ENCODE peak calls at places on chromosomes 12 and 14, in ten cellular contexts. One of them, this sample, is unnamed.

GRCh38 chr14:103111297-103111981 is 11.8 kb upstream of the TNFAIP2 start:
- DNase-seq in CD8-positive, alpha-beta T cell: no peak
- DNase-seq in RWPE2: no peak
- DNase-seq in H9: no peak
- DNase-seq in naive thymus-derived CD4-positive, alpha-beta T cell: no peak
- DNase-seq in CD4-positive, CD25-positive, alpha-beta regulatory T cell: no peak
- DNase-seq in A549: no peak
- DNase-seq in cardiac muscle cell: no peak
- DNase-seq in uterus: no peak
- DNase-seq in kidney: no peak
- DNase-seq in this sample: no peak

GRCh38 chr12:69510176-69510827 is 40.1 kb downstream of the FRS2 start:
- DNase-seq in CD8-positive, alpha-beta T cell: no peak
- DNase-seq in RWPE2: no peak
- DNase-seq in H9: no peak
- DNase-seq in naive thymus-derived CD4-positive, alpha-beta T cell: no peak
- DNase-seq in CD4-positive, CD25-positive, alpha-beta regulatory T cell: no peak
- DNase-seq in A549: no peak
- DNase-seq in cardiac muscle cell: no peak
- DNase-seq in uterus: no peak
- DNase-seq in kidney: no peak
- DNase-seq in this sample: no peak

GRCh38 chr12:71142046-71142445 is 15.8 kb downstream of the TSPAN8 start:
- DNase-seq in CD8-positive, alpha-beta T cell: no peak
- DNase-seq in RWPE2: no peak
- DNase-seq in H9: no peak
- DNase-seq in naive thymus-derived CD4-positive, alpha-beta T cell: no peak
- DNase-seq in CD4-positive, CD25-positive, alpha-beta regulatory T cell: no peak
- DNase-seq in A549: no peak
- DNase-seq in cardiac muscle cell: no peak
- DNase-seq in uterus: no peak
- DNase-seq in kidney: no peak
- DNase-seq in this sample: no peak

GRCh38 chr12:105331805-105332251 is 1.3 kb downstream of the C12orf75 start:
- DNase-seq in CD8-positive, alpha-beta T cell: no peak
- DNase-seq in RWPE2: no peak
- DNase-seq in H9: peak
- DNase-seq in naive thymus-derived CD4-positive, alpha-beta T cell: peak
- DNase-seq in CD4-positive, CD25-positive, alpha-beta regulatory T cell: peak
- DNase-seq in A549: no peak
- DNase-seq in cardiac muscle cell: no peak
- DNase-seq in uterus: no peak
- DNase-seq in kidney: no peak
- DNase-seq in this sample: no peak

GRCh38 chr12:117028254-117028653 is 71.0 kb downstream of the TESC start:
- DNase-seq in CD8-positive, alpha-beta T cell: no peak
- DNase-seq in RWPE2: no peak
- DNase-seq in H9: peak
- DNase-seq in naive thymus-derived CD4-positive, alpha-beta T cell: no peak
- DNase-seq in CD4-positive, CD25-positive, alpha-beta regulatory T cell: no peak
- DNase-seq in A549: no peak
- DNase-seq in cardiac muscle cell: no peak
- DNase-seq in uterus: no peak
- DNase-seq in kidney: peak
- DNase-seq in this sample: no peak

GRCh38 chr12:128387811-128388422 is 120.9 kb downstream of the TMEM132C start:
- DNase-seq in CD8-positive, alpha-beta T cell: no peak
- DNase-seq in RWPE2: no peak
- DNase-seq in H9: peak
- DNase-seq in naive thymus-derived CD4-positive, alpha-beta T cell: no peak
- DNase-seq in CD4-positive, CD25-positive, alpha-beta regulatory T cell: peak
- DNase-seq in A549: peak
- DNase-seq in cardiac muscle cell: peak
- DNase-seq in uterus: peak
- DNase-seq in kidney: no peak
- DNase-seq in this sample: peak

GRCh38 chr14:66698503-66698902 is 190.6 kb downstream of the GPHN start:
- DNase-seq in CD8-positive, alpha-beta T cell: no peak
- DNase-seq in RWPE2: no peak
- DNase-seq in H9: no peak
- DNase-seq in naive thymus-derived CD4-positive, alpha-beta T cell: no peak
- DNase-seq in CD4-positive, CD25-positive, alpha-beta regulatory T cell: no peak
- DNase-seq in A549: no peak
- DNase-seq in cardiac muscle cell: no peak
- DNase-seq in uterus: no peak
- DNase-seq in kidney: no peak
- DNase-seq in this sample: no peak

GRCh38 chr12:6461401-6462233 is 8.9 kb downstream of the VAMP1 start:
- DNase-seq in CD8-positive, alpha-beta T cell: peak
- DNase-seq in RWPE2: no peak
- DNase-seq in H9: no peak
- DNase-seq in naive thymus-derived CD4-positive, alpha-beta T cell: peak
- DNase-seq in CD4-positive, CD25-positive, alpha-beta regulatory T cell: peak
- DNase-seq in A549: no peak
- DNase-seq in cardiac muscle cell: no peak
- DNase-seq in uterus: no peak
- DNase-seq in kidney: no peak
- DNase-seq in this sample: peak

DNA sequence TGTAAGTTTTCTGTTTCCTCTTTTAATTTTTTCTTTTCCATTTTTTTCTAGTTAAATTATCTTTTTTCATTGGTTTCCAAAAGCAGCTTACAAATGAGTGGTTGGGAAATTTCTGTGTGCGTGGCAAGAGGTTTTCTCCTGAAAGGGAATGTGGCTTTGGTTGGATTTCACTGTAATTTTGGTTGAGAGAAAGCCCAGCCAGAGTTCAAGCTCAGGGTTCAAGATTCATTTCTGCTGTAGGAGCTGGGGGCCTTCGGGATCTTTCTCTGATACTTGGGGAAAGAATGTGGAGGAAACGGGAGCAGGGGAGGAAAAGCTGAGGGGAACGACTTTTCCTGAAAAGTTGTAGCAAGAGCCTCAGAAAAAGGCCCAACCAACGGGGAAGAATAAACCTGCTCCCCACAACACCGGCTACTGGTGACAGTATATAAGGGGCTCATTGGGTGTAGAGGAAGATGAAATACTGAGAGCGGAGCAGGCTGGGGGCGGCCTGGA is 1.8 kb downstream of the HOXC10 start:
- DNase-seq in CD8-positive, alpha-beta T cell: no peak
- DNase-seq in RWPE2: no peak
- DNase-seq in H9: no peak
- DNase-seq in naive thymus-derived CD4-positive, alpha-beta T cell: no peak
- DNase-seq in CD4-positive, CD25-positive, alpha-beta regulatory T cell: no peak
- DNase-seq in A549: no peak
- DNase-seq in cardiac muscle cell: no peak
- DNase-seq in uterus: no peak
- DNase-seq in kidney: no peak
- DNase-seq in this sample: no peak
- H3K27ac ChIP-seq in CD8-positive, alpha-beta T cell: no peak
- H3K27ac ChIP-seq in RWPE2: no peak
- H3K27ac ChIP-seq in H9: no peak
- H3K27ac ChIP-seq in naive thymus-derived CD4-positive, alpha-beta T cell: no peak
- H3K27ac ChIP-seq in CD4-positive, CD25-positive, alpha-beta regulatory T cell: no peak
- H3K27ac ChIP-seq in A549: no peak
- H3K27ac ChIP-seq in cardiac muscle cell: no peak
- H3K27ac ChIP-seq in uterus: no peak
- H3K27ac ChIP-seq in kidney: peak
- H3K27ac ChIP-seq in this sample: no peak

GRCh38 chr12:72610854-72611358 is 338.7 kb downstream of the TRHDE start:
- DNase-seq in CD8-positive, alpha-beta T cell: no peak
- DNase-seq in RWPE2: no peak
- DNase-seq in H9: peak
- DNase-seq in naive thymus-derived CD4-positive, alpha-beta T cell: no peak
- DNase-seq in CD4-positive, CD25-positive, alpha-beta regulatory T cell: no peak
- DNase-seq in A549: no peak
- DNase-seq in cardiac muscle cell: peak
- DNase-seq in uterus: no peak
- DNase-seq in kidney: no peak
- DNase-seq in this sample: no peak

DNA sequence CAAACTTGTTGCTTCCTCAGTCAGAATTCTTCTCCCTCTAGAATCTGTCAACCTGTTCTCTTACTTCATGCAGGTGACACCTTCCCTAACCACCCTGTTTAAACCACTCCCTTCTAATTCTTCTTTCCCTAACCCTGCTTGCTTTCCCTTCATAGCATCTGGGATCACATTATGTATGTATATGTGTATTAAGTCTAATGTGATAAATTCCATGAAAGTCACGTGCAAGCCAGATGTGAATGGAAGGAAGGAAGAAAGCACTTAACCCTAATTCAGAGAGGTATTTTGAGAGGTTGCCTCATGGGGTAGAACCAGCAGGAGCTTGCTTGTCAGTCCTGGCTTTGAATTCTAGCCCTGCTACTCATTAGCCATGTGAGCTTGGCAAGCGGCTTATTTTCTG is 340.0 kb downstream of the TRHDE start:
- DNase-seq in CD8-positive, alpha-beta T cell: no peak
- DNase-seq in RWPE2: no peak
- DNase-seq in H9: peak
- DNase-seq in naive thymus-derived CD4-positive, alpha-beta T cell: no peak
- DNase-seq in CD4-positive, CD25-positive, alpha-beta regulatory T cell: no peak
- DNase-seq in A549: no peak
- DNase-seq in cardiac muscle cell: no peak
- DNase-seq in uterus: no peak
- DNase-seq in kidney: no peak
- DNase-seq in this sample: no peak
- H3K27ac ChIP-seq in CD8-positive, alpha-beta T cell: no peak
- H3K27ac ChIP-seq in RWPE2: no peak
- H3K27ac ChIP-seq in H9: peak
- H3K27ac ChIP-seq in naive thymus-derived CD4-positive, alpha-beta T cell: no peak
- H3K27ac ChIP-seq in CD4-positive, CD25-positive, alpha-beta regulatory T cell: no peak
- H3K27ac ChIP-seq in A549: no peak
- H3K27ac ChIP-seq in cardiac muscle cell: no peak
- H3K27ac ChIP-seq in uterus: no peak
- H3K27ac ChIP-seq in kidney: no peak
- H3K27ac ChIP-seq in this sample: no peak

GRCh38 chr12:15164997-15165659 is 56.1 kb downstream of the RERG start:
- DNase-seq in CD8-positive, alpha-beta T cell: no peak
- DNase-seq in RWPE2: no peak
- DNase-seq in H9: no peak
- DNase-seq in naive thymus-derived CD4-positive, alpha-beta T cell: no peak
- DNase-seq in CD4-positive, CD25-positive, alpha-beta regulatory T cell: no peak
- DNase-seq in A549: no peak
- DNase-seq in cardiac muscle cell: no peak
- DNase-seq in uterus: peak
- DNase-seq in kidney: no peak
- DNase-seq in this sample: no peak

GRCh38 chr12:15168279-15168678 is 52.9 kb downstream of the RERG start:
- DNase-seq in CD8-positive, alpha-beta T cell: no peak
- DNase-seq in RWPE2: no peak
- DNase-seq in H9: no peak
- DNase-seq in naive thymus-derived CD4-positive, alpha-beta T cell: no peak
- DNase-seq in CD4-positive, CD25-positive, alpha-beta regulatory T cell: no peak
- DNase-seq in A549: no peak
- DNase-seq in cardiac muscle cell: no peak
- DNase-seq in uterus: peak
- DNase-seq in kidney: no peak
- DNase-seq in this sample: no peak

GRCh38 chr12:15163577-15163976 is 57.6 kb downstream of the RERG start:
- DNase-seq in CD8-positive, alpha-beta T cell: no peak
- DNase-seq in RWPE2: no peak
- DNase-seq in H9: no peak
- DNase-seq in naive thymus-derived CD4-positive, alpha-beta T cell: no peak
- DNase-seq in CD4-positive, CD25-positive, alpha-beta regulatory T cell: no peak
- DNase-seq in A549: no peak
- DNase-seq in cardiac muscle cell: no peak
- DNase-seq in uterus: no peak
- DNase-seq in kidney: no peak
- DNase-seq in this sample: no peak

GRCh38 chr12:15158114-15158513 is 63.1 kb downstream of the RERG start:
- DNase-seq in CD8-positive, alpha-beta T cell: no peak
- DNase-seq in RWPE2: no peak
- DNase-seq in H9: no peak
- DNase-seq in naive thymus-derived CD4-positive, alpha-beta T cell: no peak
- DNase-seq in CD4-positive, CD25-positive, alpha-beta regulatory T cell: no peak
- DNase-seq in A549: no peak
- DNase-seq in cardiac muscle cell: no peak
- DNase-seq in uterus: no peak
- DNase-seq in kidney: no peak
- DNase-seq in this sample: no peak

DNA sequence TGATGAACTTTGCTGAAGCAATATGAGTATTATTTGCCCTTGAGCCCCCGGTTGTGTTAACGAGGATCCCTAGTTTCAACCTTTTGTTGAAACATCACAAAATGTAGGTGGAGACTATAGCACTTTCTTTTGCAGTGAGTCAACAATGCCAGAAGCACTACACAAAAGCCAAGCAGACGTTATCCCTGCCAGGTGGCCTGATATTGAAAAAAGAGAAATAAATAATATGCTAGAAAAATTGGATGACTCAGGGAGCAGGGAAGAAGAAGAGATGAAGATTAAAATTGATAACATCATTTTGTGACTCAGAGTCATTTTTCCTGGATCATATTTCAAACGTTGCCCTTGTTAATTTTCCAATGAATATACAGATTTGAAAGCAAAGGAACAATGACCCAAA is 58.2 kb downstream of the RERG start:
- DNase-seq in CD8-positive, alpha-beta T cell: no peak
- DNase-seq in RWPE2: no peak
- DNase-seq in H9: no peak
- DNase-seq in naive thymus-derived CD4-positive, alpha-beta T cell: no peak
- DNase-seq in CD4-positive, CD25-positive, alpha-beta regulatory T cell: no peak
- DNase-seq in A549: no peak
- DNase-seq in cardiac muscle cell: no peak
- DNase-seq in uterus: no peak
- DNase-seq in kidney: no peak
- DNase-seq in this sample: no peak
- H3K27ac ChIP-seq in CD8-positive, alpha-beta T cell: no peak
- H3K27ac ChIP-seq in RWPE2: no peak
- H3K27ac ChIP-seq in H9: no peak
- H3K27ac ChIP-seq in naive thymus-derived CD4-positive, alpha-beta T cell: no peak
- H3K27ac ChIP-seq in CD4-positive, CD25-positive, alpha-beta regulatory T cell: no peak
- H3K27ac ChIP-seq in A549: no peak
- H3K27ac ChIP-seq in cardiac muscle cell: no peak
- H3K27ac ChIP-seq in uterus: peak
- H3K27ac ChIP-seq in kidney: no peak
- H3K27ac ChIP-seq in this sample: peak

DNA sequence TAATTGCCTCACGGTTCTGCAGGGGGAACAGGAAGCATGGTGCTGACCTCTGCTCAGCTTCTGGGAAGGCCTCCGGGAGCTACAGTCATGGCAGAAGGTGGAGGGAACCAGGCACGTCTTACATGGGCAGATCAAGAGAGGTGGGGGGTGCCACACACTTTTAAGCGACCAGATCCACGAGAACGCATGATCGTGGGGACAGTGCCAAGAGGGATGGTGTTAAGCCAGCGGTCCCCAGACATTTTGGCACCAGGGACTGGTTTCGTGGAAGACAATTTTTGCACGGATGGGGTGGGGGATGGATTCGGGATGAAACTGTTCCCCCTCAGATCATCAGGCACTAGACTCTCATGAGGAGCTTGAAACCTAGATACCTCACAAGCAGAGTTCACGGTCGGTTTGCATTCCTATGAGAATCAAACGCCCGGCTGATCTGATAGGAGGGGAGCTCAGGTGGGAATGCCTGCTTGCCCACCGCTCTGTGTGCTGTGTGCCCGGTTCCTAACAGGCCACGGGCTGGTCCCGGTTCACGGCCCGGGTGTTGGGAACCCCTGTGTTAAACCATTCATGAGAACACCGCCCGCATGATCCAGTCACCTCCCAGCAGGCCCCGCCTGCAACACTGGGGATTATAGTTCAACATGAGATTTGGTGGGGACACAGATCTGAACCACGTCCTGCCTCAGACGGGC is 96.9 kb downstream of the ADGRD1 start:
- DNase-seq in CD8-positive, alpha-beta T cell: no peak
- DNase-seq in RWPE2: peak
- DNase-seq in H9: no peak
- DNase-seq in naive thymus-derived CD4-positive, alpha-beta T cell: no peak
- DNase-seq in CD4-positive, CD25-positive, alpha-beta regulatory T cell: no peak
- DNase-seq in A549: no peak
- DNase-seq in cardiac muscle cell: no peak
- DNase-seq in uterus: no peak
- DNase-seq in kidney: peak
- DNase-seq in this sample: peak
- H3K27ac ChIP-seq in CD8-positive, alpha-beta T cell: no peak
- H3K27ac ChIP-seq in RWPE2: no peak
- H3K27ac ChIP-seq in H9: no peak
- H3K27ac ChIP-seq in naive thymus-derived CD4-positive, alpha-beta T cell: no peak
- H3K27ac ChIP-seq in CD4-positive, CD25-positive, alpha-beta regulatory T cell: no peak
- H3K27ac ChIP-seq in A549: no peak
- H3K27ac ChIP-seq in cardiac muscle cell: no peak
- H3K27ac ChIP-seq in uterus: no peak
- H3K27ac ChIP-seq in kidney: no peak
- H3K27ac ChIP-seq in this sample: no peak

This sample was measured in upper lobe of right lung.